ENCODE peak calls at places on chromosomes 3 and 15, in eight cellular contexts. U, P, B, T, G, H, Z and M are unnamed samples.

GRCh38 chr3:133494469-133494868 is 79.0 kb upstream of the CDV3 start:
- DNase-seq in U (peak), Z (no peak), G (no peak), P (no peak), B (no peak), H (peak), T (no peak), M (peak)

GRCh38 chr3:47378869-47379268 is 2.0 kb upstream of the PTPN23 start:
- DNase-seq in Z (no peak), T (no peak), H (no peak), G (no peak), B (no peak), P (no peak), U (no peak), M (no peak)

GRCh38 chr3:42545284-42545900 is 36.4 kb downstream of the SEC22C start:
- DNase-seq in T (no peak), B (no peak), Z (no peak), U (no peak), G (no peak), H (no peak), P (no peak), M (no peak)

GRCh38 chr3:57911588-57911987 is 96.6 kb upstream of the FLNB start:
- DNase-seq in Z (peak), G (no peak), H (no peak), T (no peak), B (no peak), P (no peak), U (no peak), M (peak)

GRCh38 chr15:66925721-66926120 is 139.7 kb upstream of the SMAD3 start:
- DNase-seq in H (no peak), B (no peak), P (no peak), G (no peak), U (no peak), Z (no peak), T (no peak), M (no peak)

GRCh38 chr15:71601038-71601869 is 209.1 kb upstream of the NR2E3 start:
- DNase-seq in Z (no peak), P (no peak), U (no peak), B (no peak), H (no peak), T (no peak), G (no peak), M (no peak)

GRCh38 chr15:42184313-42184712 is 23.8 kb downstream of the VPS39 start:
- DNase-seq in G (no peak), B (peak), Z (no peak), U (no peak), H (no peak), T (no peak), P (no peak), M (no peak)

GRCh38 chr3:68819361-68819760 is 113.0 kb downstream of the TAFA4 start:
- DNase-seq in P (no peak), Z (no peak), B (no peak), G (no peak), H (no peak), U (no peak), T (no peak), M (no peak)

GRCh38 chr15:64699767-64700388 is 75.5 kb downstream of the RBPMS2 start:
- DNase-seq in Z (no peak), P (no peak), U (peak), H (peak), B (no peak), G (peak), T (no peak), M (peak)

GRCh38 chr15:37099321-37100108 is 834 bp downstream of the MEIS2 start:
- DNase-seq in T (peak), P (no peak), Z (peak), G (no peak), B (peak), H (no peak), U (no peak), M (peak)

GRCh38 chr15:98983333-98983732 is 24.3 kb downstream of the PGPEP1L start:
- DNase-seq in U (no peak), H (no peak), T (peak), Z (peak), P (no peak), G (no peak), B (no peak), M (peak)

GRCh38 chr15:96353931-96354730 is 23.6 kb downstream of the NR2F2 start:
- DNase-seq in U (peak), P (no peak), B (no peak), Z (peak), H (peak), G (no peak), T (no peak), M (peak)

GRCh38 chr3:42651248-42652091 is 2.0 kb upstream of the ZBTB47 start:
- DNase-seq in U (no peak), T (no peak), P (no peak), Z (peak), G (no peak), B (no peak), H (no peak), M (peak)

GRCh38 chr3:33128706-33129105 is 14.9 kb downstream of the CRTAP start:
- DNase-seq in H (no peak), P (no peak), T (no peak), U (no peak), Z (no peak), G (no peak), B (no peak), M (no peak)

GRCh38 chr15:44296625-44297524 is 8.4 kb downstream of the GOLM2 start:
- DNase-seq in T (peak), G (no peak), Z (peak), U (no peak), H (no peak), P (no peak), B (no peak), M (peak)

GRCh38 chr15:73752817-73753214 is 335 bp downstream of the INSYN1 start:
- DNase-seq in U (peak), B (no peak), T (no peak), Z (no peak), G (no peak), H (peak), P (no peak), M (no peak)

GRCh38 chr3:9727041-9727595 is 4.4 kb upstream of the BRPF1 start:
- DNase-seq in U (no peak), P (peak), T (peak), Z (no peak), G (no peak), B (no peak), H (peak), M (peak)

GRCh38 chr3:152620395-152620794 is 214.5 kb upstream of the P2RY1 start:
- DNase-seq in T (no peak), P (no peak), G (no peak), B (no peak), Z (no peak), U (no peak), H (no peak), M (no peak)

GRCh38 chr3:73656241-73656890 is 31.6 kb upstream of the PDZRN3 start:
- DNase-seq in H (no peak), G (no peak), P (no peak), Z (no peak), T (no peak), B (no peak), U (no peak), M (no peak)

GRCh38 chr3:39383190-39383912 is at the start of gene SLC25A38:
- DNase-seq in U (peak), G (peak), P (peak), B (peak), H (peak), Z (peak), T (peak), M (peak)

GRCh38 chr3:173709026-173709425 is 311.5 kb downstream of the NLGN1 start:
- DNase-seq in Z (no peak), H (no peak), U (no peak), B (no peak), T (no peak), G (no peak), P (no peak), M (peak)

GRCh38 chr15:92392462-92392861 is 1.2 kb upstream of the ST8SIA2 start:
- DNase-seq in Z (no peak), B (no peak), T (no peak), G (no peak), U (no peak), P (no peak), H (no peak), M (no peak)

GRCh38 chr3:51928438-51928837 is 13.3 kb downstream of the RRP9 start:
- DNase-seq in H (no peak), T (no peak), B (no peak), G (no peak), Z (no peak), P (no peak), U (no peak), M (no peak)

GRCh38 chr3:127745656-127746399 is 73.1 kb downstream of the ABTB1 start:
- DNase-seq in B (no peak), Z (no peak), T (no peak), P (no peak), G (no peak), U (no peak), H (no peak), M (no peak)

GRCh38 chr15:65638681-65639089 is 16.9 kb downstream of the SLC24A1 start:
- DNase-seq in G (no peak), U (peak), B (peak), H (peak), T (peak), P (no peak), Z (peak), M (peak)

GRCh38 chr3:160498202-160498601 is 48.6 kb upstream of the TRIM59 start:
- DNase-seq in U (no peak), G (no peak), T (no peak), P (no peak), H (no peak), B (no peak), Z (no peak), M (no peak)

GRCh38 chr3:171038342-171038741 is 11.8 kb upstream of the SLC2A2 start:
- DNase-seq in H (no peak), G (no peak), U (no peak), P (no peak), T (no peak), B (no peak), Z (no peak), M (no peak)

GRCh38 chr3:148203263-148204010 is 494.3 kb upstream of the AGTR1 start:
- DNase-seq in T (peak), H (no peak), Z (no peak), P (no peak), B (no peak), G (no peak), U (no peak), M (no peak)

GRCh38 chr3:34056951-34057390 is 258.5 kb downstream of the PDCD6IP start:
- DNase-seq in U (no peak), H (no peak), G (no peak), Z (no peak), T (peak), B (no peak), P (no peak), M (peak)

GRCh38 chr15:28900041-28900891 is 14.5 kb downstream of the APBA2 start:
- DNase-seq in T (no peak), Z (no peak), P (no peak), B (no peak), H (no peak), U (no peak), G (peak), M (no peak)

GRCh38 chr15:36130641-36131310 is 448.6 kb upstream of the CDIN1 start:
- DNase-seq in G (no peak), Z (no peak), T (no peak), U (no peak), B (no peak), H (no peak), P (no peak), M (peak)

GRCh38 chr3:31165399-31165860 is 271.0 kb upstream of the GADL1 start:
- DNase-seq in H (no peak), T (no peak), U (no peak), Z (no peak), G (no peak), B (no peak), P (no peak), M (no peak)

GRCh38 chr3:196210673-196211556 is at the start of gene ZDHHC19:
- DNase-seq in H (no peak), P (no peak), B (no peak), Z (no peak), G (no peak), T (no peak), U (no peak), M (no peak)

GRCh38 chr3:107633327-107634141 is 110.8 kb downstream of the BBX start:
- DNase-seq in U (no peak), B (peak), P (no peak), G (no peak), H (no peak), Z (no peak), T (peak), M (no peak)

GRCh38 chr3:107630779-107631178 is 108.0 kb downstream of the BBX start:
- DNase-seq in Z (no peak), P (no peak), U (no peak), H (no peak), B (no peak), T (no peak), G (no peak), M (peak)

GRCh38 chr3:107629556-107629955 is 106.8 kb downstream of the BBX start:
- DNase-seq in T (no peak), G (no peak), Z (no peak), H (no peak), B (no peak), P (no peak), U (no peak), M (no peak)

GRCh38 chr3:107632576-107632975 is 109.8 kb downstream of the BBX start:
- DNase-seq in B (no peak), P (no peak), T (no peak), Z (no peak), H (no peak), U (no peak), G (no peak), M (no peak)

DNA sequence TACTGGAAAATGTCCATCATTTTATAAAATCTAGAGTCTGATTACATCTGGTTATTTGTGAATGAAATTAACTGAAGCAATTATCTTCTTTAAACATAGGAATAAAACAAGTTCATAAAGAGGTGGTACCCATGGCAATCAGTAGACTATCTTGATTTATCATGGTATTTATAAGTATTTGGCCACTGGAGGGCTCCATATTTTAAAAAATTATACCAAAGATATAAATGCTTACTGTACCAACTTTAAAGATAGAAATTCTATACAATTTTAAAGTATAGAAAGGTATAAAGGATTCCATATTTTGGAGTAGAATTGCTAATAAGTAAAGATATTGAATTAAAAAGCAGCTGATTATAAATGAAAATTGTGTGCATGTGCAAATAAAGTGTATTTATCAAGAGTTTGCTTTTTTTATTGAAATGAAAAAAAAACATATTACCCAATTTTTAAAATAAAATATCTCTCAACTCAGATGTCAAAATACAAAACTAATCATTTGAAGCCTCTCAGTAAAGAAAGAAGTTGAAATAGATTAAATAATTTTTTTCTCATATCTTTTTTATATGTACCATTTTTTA is 105.3 kb downstream of the BBX start:
- DNase-seq in G (no peak), Z (peak), B (no peak), T (no peak), U (no peak), H (no peak), P (no peak), M (no peak)
- TF ChIP-seq CTCF in G (no peak), Z (peak), B (peak), T (no peak), U (peak), H (no peak), P (peak), M (peak)

GRCh38 chr3:100650651-100651611 is 41.5 kb downstream of the ADGRG7 start:
- DNase-seq in T (peak), H (no peak), B (peak), U (no peak), P (no peak), G (no peak), Z (peak), M (peak)
- TF ChIP-seq CTCF in T (no peak), H (no peak), B (peak), U (no peak), P (no peak), G (no peak), Z (peak), M (no peak)

GRCh38 chr3:100776097-100776729 is 66.9 kb downstream of the TFG start:
- DNase-seq in Z (no peak), G (no peak), U (no peak), T (no peak), B (no peak), P (no peak), H (no peak), M (no peak)

GRCh38 chr3:100777271-100777670 is 68.0 kb downstream of the TFG start:
- DNase-seq in P (no peak), H (no peak), B (no peak), G (no peak), U (no peak), T (no peak), Z (peak), M (no peak)

GRCh38 chr3:100775669-100776068 is 66.4 kb downstream of the TFG start:
- DNase-seq in B (no peak), Z (no peak), P (no peak), G (no peak), T (no peak), U (no peak), H (no peak), M (no peak)

GRCh38 chr3:100779475-100779874 is 70.2 kb downstream of the TFG start:
- DNase-seq in Z (peak), H (no peak), T (no peak), P (no peak), B (no peak), U (no peak), G (no peak), M (no peak)

GRCh38 chr3:100776736-100777135 is 67.4 kb downstream of the TFG start:
- DNase-seq in U (no peak), T (peak), P (no peak), H (no peak), B (no peak), G (no peak), Z (no peak), M (no peak)
- TF ChIP-seq CTCF in U (no peak), T (peak), P (no peak), H (no peak), B (peak), G (no peak), Z (peak), M (no peak)

DNA sequence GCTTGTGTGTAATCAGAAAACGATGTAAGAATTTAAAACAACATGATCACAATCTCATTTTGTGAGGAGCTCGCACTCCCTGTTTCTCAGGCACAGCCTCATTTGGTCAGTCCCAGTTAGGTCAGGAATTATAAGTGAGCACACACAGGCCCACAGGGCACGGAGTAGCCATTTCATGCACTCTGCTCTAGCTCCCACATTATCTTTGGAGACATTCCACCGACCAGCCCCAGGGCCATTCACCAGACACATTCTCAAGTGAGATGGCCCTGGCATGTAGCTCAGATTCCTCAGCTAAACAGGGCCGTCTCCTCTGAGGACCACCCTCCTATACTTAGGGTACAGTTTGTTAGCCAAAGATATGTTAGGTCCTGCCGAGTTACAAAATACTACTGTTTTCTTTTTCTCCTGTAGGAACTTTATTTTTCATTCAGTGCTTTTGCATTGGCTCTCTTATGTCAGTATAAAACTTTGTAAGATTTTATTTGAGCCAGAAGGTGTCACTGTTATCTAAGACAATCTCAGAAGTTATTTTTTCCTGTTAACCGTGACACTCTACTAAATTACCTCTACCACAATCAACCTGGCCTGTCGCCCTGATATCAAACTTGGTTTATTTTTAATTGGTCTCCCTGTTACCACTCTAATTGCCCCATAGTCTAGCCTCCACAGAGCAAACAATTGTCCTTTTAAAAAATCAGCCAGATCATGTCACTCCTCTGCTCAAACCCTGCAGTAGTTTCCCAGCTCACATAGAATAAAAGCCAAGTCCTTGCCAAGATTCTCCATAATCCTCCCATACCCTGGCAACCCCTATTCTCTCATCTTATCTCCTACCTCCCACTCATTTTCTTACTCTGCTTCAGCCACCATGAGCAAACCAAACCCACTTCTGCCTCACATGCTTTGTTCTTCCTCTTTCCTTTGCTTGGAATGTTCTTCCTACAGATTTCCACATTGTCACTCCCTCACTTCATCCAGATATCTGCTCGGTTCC is 105.7 kb downstream of the PPP2R3A start:
- DNase-seq in T (peak), U (no peak), H (peak), Z (peak), B (no peak), P (no peak), G (no peak), M (peak)
- TF ChIP-seq CTCF in T (no peak), U (no peak), H (no peak), Z (peak), B (no peak), P (no peak), G (peak), M (peak)

DNA sequence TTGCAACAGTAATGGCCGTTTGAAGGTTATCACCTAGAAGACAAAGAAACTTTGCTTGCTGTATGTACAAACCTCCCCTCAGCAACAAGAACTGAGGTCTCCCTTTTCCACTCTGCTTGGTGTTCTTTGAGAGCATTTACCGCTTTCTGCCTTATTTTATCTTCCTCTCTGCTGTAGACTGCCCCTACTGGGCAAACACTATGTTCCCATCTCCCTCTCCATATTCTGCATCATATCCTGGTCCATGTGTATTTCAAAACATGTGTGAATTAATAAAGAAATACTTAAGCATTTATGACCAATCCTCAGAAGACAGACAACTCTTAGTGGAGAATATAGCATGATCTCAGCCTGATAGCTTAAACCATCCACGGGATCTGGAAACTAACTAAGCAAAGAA is 64.4 kb downstream of the ATP13A5 start:
- DNase-seq in T (no peak), B (no peak), U (no peak), Z (no peak), H (no peak), G (no peak), P (no peak), M (no peak)
- TF ChIP-seq CTCF in T (peak), B (no peak), U (peak), Z (peak), H (no peak), G (no peak), P (no peak), M (no peak)